ENCODE peak calls at places on chromosomes 6 and 20, in ten cellular contexts. X, M, L, P, D, O, E, B, T and G are unnamed samples.

GRCh38 chr6:47319382-47319781 is 9.7 kb upstream of the TNFRSF21 start:
- DNase-seq in M (no peak), L (no peak), T (no peak), B (no peak), X (no peak), D (no peak), O (no peak), P (no peak), E (no peak), G (no peak)

GRCh38 chr6:13234130-13234529 is 94.2 kb downstream of the TBC1D7 start:
- DNase-seq in B (no peak), M (no peak), L (no peak), P (no peak), D (no peak), E (no peak), O (no peak), X (no peak), T (no peak), G (no peak)

GRCh38 chr6:67112120-67112519 is 1405.1 kb upstream of the EYS start:
- DNase-seq in P (no peak), B (no peak), T (no peak), L (no peak), X (no peak), O (no peak), E (no peak), M (no peak), D (no peak), G (no peak)

GRCh38 chr6:21381336-21381963 is 212.1 kb upstream of the SOX4 start:
- DNase-seq in L (no peak), P (no peak), E (no peak), D (no peak), T (no peak), O (no peak), M (no peak), B (no peak), X (no peak), G (no peak)

GRCh38 chr6:70282906-70283461 is 19.9 kb downstream of the COL9A1 start:
- DNase-seq in O (no peak), X (peak), L (no peak), T (no peak), E (no peak), B (no peak), M (no peak), P (no peak), D (no peak), G (no peak)

GRCh38 chr6:42532038-42532669 is 31.7 kb upstream of the UBR2 start:
- DNase-seq in B (no peak), M (peak), T (no peak), X (no peak), D (no peak), L (peak), O (no peak), E (peak), P (no peak), G (peak)

GRCh38 chr6:4812068-4812467 is 35.9 kb downstream of the CDYL start:
- DNase-seq in O (no peak), X (no peak), L (no peak), P (no peak), T (no peak), E (no peak), D (no peak), B (no peak), M (no peak), G (no peak)

GRCh38 chr20:34954905-34955231 is 738 bp downstream of the GSS start:
- DNase-seq in M (no peak), O (peak), E (no peak), X (peak), T (no peak), L (peak), P (no peak), D (no peak), B (peak), G (no peak)

GRCh38 chr6:17466707-17467106 is 73.3 kb downstream of the CAP2 start:
- DNase-seq in L (peak), B (no peak), O (no peak), D (no peak), P (no peak), X (no peak), M (no peak), E (no peak), T (no peak), G (no peak)

GRCh38 chr20:33316343-33316742 is 33.3 kb downstream of the BPIFB1 start:
- DNase-seq in M (no peak), O (no peak), B (no peak), P (no peak), D (no peak), X (no peak), E (no peak), T (no peak), L (no peak), G (no peak)

GRCh38 chr6:139291813-139292619 is at the start of gene TXLNB:
- DNase-seq in E (peak), P (peak), M (no peak), T (peak), O (peak), D (peak), L (peak), B (peak), X (peak), G (peak)

GRCh38 chr20:12414446-12415274 is 497.0 kb downstream of the BTBD3 start:
- DNase-seq in E (no peak), P (no peak), X (no peak), M (no peak), D (peak), T (no peak), L (no peak), B (no peak), O (no peak), G (no peak)

GRCh38 chr6:11496152-11497060 is 41.1 kb upstream of the TMEM170B start:
- DNase-seq in X (peak), P (peak), O (peak), E (peak), D (no peak), M (peak), B (peak), T (no peak), L (peak), G (peak)

GRCh38 chr20:11912013-11912663 is 5.6 kb upstream of the BTBD3 start:
- DNase-seq in L (no peak), D (no peak), O (no peak), B (no peak), T (no peak), P (no peak), E (no peak), X (no peak), M (peak), G (peak)

DNA sequence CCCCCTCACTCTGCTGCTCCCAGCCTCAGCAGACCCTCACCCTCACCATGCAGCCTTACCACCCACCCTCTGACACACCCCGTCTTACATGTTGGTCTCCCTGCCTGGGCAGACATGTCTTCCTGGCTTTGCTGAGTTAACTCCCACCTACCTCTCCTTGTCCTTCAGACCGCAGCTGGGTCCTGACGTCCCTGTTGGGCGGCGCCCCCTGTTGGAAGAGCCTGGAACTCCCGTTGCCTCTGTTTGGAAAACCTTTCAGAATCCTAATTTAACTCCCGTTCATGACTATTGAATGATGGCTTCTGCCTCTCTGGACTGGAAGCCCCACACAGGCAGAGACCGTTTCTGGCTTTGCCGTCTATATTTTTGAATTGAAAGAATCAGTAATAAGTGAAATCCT is 245.1 kb downstream of the MYLK4 start:
- DNase-seq in D (no peak), B (no peak), E (no peak), O (no peak), P (peak), M (peak), T (no peak), L (no peak), X (peak), G (no peak)
- TF ChIP-seq CTCF in D (no peak), B (no peak), E (peak), O (no peak), P (no peak), M (peak), T (peak), L (peak), X (peak), G (no peak)

DNA sequence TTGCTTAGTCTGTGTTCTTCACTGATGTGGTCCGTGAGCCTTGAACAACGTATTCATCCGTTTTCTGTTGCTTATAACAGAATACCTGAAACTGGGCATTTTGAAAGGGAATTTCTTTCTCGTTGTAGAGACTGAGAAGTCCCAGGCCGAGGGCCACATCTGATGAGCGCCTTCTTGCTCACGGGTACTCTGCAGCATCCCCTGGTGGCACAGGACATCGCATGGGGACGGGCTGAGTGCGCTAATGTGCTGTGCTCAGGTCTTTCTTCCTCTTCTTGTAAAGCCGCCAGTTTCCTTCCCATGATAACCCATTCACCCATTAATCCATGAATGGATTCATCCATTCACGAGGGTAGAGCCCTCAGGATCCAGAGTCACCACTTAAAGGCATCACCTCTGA is 161.0 kb downstream of the NFATC2 start:
- DNase-seq in T (no peak), X (no peak), O (no peak), P (no peak), L (no peak), B (no peak), E (no peak), D (no peak), M (no peak), G (no peak)
- TF ChIP-seq CTCF in T (no peak), X (no peak), O (no peak), P (no peak), L (no peak), B (no peak), E (no peak), D (no peak), M (peak), G (no peak)

DNA sequence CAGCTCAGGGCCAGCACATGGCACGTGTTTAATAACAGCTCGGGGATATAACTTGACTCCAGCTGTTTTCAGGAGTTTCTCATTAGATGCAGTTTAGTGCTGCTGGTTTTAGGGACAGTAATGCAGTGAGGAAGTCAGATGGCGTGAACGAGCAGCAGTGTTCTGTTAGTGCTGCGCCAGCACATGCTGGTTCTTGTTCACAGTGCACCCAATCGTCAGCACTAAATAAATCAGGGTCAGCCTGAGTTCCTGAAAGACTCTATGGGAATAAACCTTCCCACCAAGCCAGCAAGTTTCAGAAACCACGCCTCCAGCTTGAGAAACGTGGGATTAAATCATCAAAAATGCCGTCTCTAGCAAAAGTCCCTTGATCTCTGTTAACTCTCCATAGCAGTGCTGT is 235.9 kb upstream of the SUPT3H start:
- DNase-seq in D (no peak), P (peak), O (peak), L (peak), X (no peak), B (no peak), T (no peak), M (no peak), E (peak), G (no peak)
- TF ChIP-seq CTCF in D (no peak), P (no peak), O (no peak), L (no peak), X (no peak), B (no peak), T (no peak), M (no peak), E (peak), G (no peak)

DNA sequence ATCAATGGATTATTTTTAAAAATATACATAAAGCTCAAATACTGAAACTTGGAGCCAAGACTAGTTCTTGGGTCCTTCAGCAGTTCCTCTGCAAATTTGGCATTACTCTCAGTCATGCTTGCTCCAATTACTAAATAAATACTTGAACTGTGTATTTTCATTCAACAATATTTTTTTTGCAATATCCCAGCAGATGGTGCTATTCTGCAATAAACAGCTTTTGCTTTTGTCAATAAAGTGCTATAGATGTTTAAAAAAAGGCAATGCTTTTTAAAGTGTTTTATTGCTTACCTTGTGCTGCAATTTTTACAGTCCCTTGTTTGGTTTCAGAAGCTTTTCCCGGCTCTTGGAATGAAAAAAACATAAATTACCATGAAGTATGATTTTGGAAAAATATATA is 243.4 kb downstream of the TRDN start:
- DNase-seq in E (peak), L (no peak), B (no peak), O (no peak), M (no peak), P (no peak), X (no peak), T (no peak), D (no peak), G (no peak)
- TF ChIP-seq CTCF in E (peak), L (no peak), B (peak), O (peak), M (no peak), P (no peak), X (peak), T (peak), D (peak), G (no peak)

GRCh38 chr20:17772005-17772343 is 72.2 kb downstream of the BANF2 start:
- DNase-seq in E (no peak), P (no peak), D (no peak), O (no peak), T (no peak), L (no peak), M (no peak), X (no peak), B (no peak), G (no peak)
- TF ChIP-seq CTCF in E (no peak), P (no peak), D (no peak), O (no peak), T (no peak), L (no peak), M (no peak), X (no peak), B (no peak), G (no peak)

DNA sequence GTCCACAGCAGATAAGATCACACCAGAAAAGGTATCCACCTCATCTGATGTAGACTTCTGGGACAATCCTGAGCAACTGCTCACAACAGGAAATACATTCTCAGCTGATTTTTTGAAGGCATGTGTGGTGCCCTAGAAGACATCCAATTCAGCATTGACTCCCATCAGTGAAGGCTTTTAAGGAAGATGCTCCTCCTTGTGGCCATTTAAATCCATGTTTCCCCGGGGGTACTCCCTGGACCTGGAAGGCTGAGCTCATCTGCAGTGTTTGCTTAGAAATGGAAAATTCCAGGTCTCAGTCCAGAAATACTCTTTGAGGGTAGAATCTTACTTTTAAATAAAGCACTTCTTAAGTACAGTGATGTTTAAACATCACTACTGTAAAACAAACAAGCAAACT is 195.5 kb upstream of the PDE10A start:
- DNase-seq in T (no peak), X (no peak), B (no peak), L (peak), P (no peak), E (no peak), O (no peak), D (no peak), M (no peak), G (no peak)
- TF ChIP-seq CTCF in T (peak), X (peak), B (peak), L (peak), P (no peak), E (peak), O (no peak), D (peak), M (no peak), G (no peak)

DNA sequence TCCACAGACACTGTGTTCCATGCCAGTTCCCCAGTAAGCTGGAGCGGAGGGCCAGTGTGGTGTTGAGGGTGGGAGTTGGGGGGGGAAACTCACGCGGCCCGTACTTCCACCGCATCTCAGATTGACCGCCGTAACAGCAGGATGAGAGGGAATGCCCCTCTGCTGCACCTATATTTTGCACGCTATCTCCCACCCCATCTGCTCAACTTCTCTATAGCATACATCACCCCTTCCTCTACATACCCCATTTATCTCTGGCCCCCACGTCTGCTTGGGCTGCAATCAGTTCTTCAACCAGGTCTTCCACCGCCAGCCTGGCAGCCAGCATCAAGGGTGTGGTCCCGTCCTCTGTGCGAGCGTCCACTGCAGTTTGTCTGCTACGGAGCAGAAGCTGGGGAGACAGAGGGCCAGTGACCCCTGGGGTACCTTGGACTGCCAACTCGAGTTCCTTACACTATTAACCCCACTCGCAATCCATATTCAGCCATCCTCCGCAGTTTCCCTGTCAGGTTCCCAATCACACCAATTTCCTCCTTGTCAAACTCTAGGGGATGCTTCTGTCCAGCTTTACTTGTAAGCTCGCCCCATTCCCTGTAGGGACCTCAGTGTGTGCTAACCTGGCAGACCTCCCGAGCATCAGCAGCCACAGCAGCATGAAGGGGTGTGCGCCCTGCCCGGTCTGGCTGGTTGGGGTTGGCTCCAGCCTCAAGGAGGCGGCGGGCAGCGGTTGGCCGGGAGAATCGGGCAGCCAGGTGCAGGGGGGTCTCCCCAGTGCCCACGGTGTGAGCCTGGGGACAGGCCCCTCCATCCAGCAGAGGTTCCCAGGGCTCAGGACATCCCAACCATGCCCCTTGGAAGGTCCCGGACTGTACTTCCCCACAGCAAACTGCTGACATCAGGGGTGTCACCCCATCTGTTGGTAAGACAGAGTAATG is 4.5 kb upstream of the GPSM3 start:
- DNase-seq in M (peak), D (peak), X (no peak), T (peak), P (peak), O (no peak), E (peak), B (no peak), L (peak), G (peak)
- TF ChIP-seq CTCF in M (no peak), D (no peak), X (no peak), T (no peak), P (no peak), O (no peak), E (no peak), B (peak), L (no peak), G (no peak)